ENCODE peak calls at places on chromosomes 3 and 15, in four cellular contexts. I, T, W and G are unnamed samples.

GRCh38 chr3:88921986-88922385 is 185.4 kb upstream of the EPHA3 start:
- DNase-seq in I (no peak), T (no peak), W (no peak), G (no peak)

GRCh38 chr3:32428092-32429068 is 36.7 kb downstream of the CMTM7 start:
- DNase-seq in I (no peak), T (no peak), W (no peak), G (no peak)

GRCh38 chr3:94050546-94050945 is 12.2 kb downstream of the DHFR2 start:
- DNase-seq in I (no peak), T (no peak), W (no peak), G (no peak)

GRCh38 chr3:50189274-50189673 is 2.1 kb upstream of the GNAT1 start:
- DNase-seq in I (peak), T (no peak), W (peak), G (peak)

GRCh38 chr15:65208656-65209055 is 2.6 kb downstream of the CILP start:
- DNase-seq in I (no peak), T (no peak), W (no peak), G (no peak)

GRCh38 chr3:160278210-160278609 is 53.0 kb downstream of the C3orf80 start:
- DNase-seq in I (no peak), T (no peak), W (no peak), G (no peak)

GRCh38 chr3:12934431-12934830 is 93.1 kb upstream of the RPL32 start:
- DNase-seq in I (no peak), T (no peak), W (no peak), G (no peak)

GRCh38 chr3:58293516-58293915 is 12.5 kb upstream of the RPP14 start:
- DNase-seq in I (no peak), T (no peak), W (no peak), G (no peak)

GRCh38 chr15:43293402-43293801 is 26.7 kb upstream of the TGM5 start:
- DNase-seq in I (peak), T (no peak), W (peak), G (no peak)

GRCh38 chr3:119580148-119580760 is 962 bp downstream of the ADPRH start:
- DNase-seq in I (no peak), T (no peak), W (no peak), G (peak)

GRCh38 chr15:75167588-75168076 is 34.0 kb upstream of the C15orf39 start:
- DNase-seq in I (no peak), T (no peak), W (peak), G (no peak)

GRCh38 chr3:127074900-127075360 is 92.0 kb downstream of the PLXNA1 start:
- DNase-seq in I (no peak), T (peak), W (no peak), G (no peak)

GRCh38 chr3:173410836-173411235 is 13.3 kb downstream of the NLGN1 start:
- DNase-seq in I (no peak), T (no peak), W (no peak), G (no peak)

GRCh38 chr3:97510795-97511194 is 253.8 kb upstream of the ARL6 start:
- DNase-seq in I (no peak), T (no peak), W (no peak), G (no peak)

GRCh38 chr3:13385373-13385965 is 34.7 kb downstream of the NUP210 start:
- DNase-seq in I (no peak), T (no peak), W (no peak), G (no peak)

GRCh38 chr15:85571780-85572179 is 191.4 kb downstream of the AKAP13 start:
- DNase-seq in I (no peak), T (no peak), W (no peak), G (no peak)

GRCh38 chr15:52137432-52138357 is 25.1 kb upstream of the BCL2L10 start:
- DNase-seq in I (peak), T (no peak), W (peak), G (no peak)

GRCh38 chr3:114318295-114318694 is 24.5 kb downstream of the TIGIT start:
- DNase-seq in I (no peak), T (no peak), W (no peak), G (no peak)

GRCh38 chr3:133992385-133992784 is 37.3 kb downstream of the SLCO2A1 start:
- DNase-seq in I (no peak), T (no peak), W (no peak), G (no peak)

DNA sequence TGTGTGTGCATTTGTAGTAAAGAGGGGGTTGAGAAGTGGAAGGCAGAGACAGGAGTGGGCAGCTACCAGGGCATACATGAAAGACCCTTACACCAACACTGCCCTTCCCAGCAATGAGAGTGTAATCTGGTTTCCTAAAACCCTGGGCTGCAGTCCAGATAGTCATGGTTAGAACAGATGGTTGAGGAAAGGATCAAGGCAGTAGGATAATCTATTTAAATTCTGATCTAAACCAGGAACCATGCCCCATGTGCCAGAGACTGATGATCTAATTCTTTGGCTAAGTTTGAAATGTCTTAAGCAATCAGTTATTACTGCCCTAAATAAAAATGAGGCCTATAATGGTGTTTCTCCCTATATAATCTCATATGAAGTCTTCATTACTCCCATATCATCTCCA is 59.6 kb downstream of the PRTG start:
- DNase-seq in I (no peak), T (no peak), W (no peak), G (no peak)
- TF ChIP-seq JUNB in I (no peak), T (no peak), W (no peak), G (no peak)

GRCh38 chr15:70269991-70270751 is 172.5 kb upstream of the TLE3 start:
- DNase-seq in I (no peak), T (no peak), W (no peak), G (no peak)
- TF ChIP-seq CHD4 in I (no peak), T (no peak), W (no peak), G (no peak)

GRCh38 chr15:91940466-91941381 is 87.2 kb downstream of the SLCO3A1 start:
- DNase-seq in I (no peak), T (no peak), W (no peak), G (no peak)

GRCh38 chr15:91941871-91942270 is 88.4 kb downstream of the SLCO3A1 start:
- DNase-seq in I (no peak), T (no peak), W (no peak), G (no peak)

GRCh38 chr15:91945385-91945784 is 91.9 kb downstream of the SLCO3A1 start:
- DNase-seq in I (no peak), T (no peak), W (no peak), G (no peak)

GRCh38 chr15:91944334-91944733 is 90.8 kb downstream of the SLCO3A1 start:
- DNase-seq in I (no peak), T (no peak), W (no peak), G (no peak)

DNA sequence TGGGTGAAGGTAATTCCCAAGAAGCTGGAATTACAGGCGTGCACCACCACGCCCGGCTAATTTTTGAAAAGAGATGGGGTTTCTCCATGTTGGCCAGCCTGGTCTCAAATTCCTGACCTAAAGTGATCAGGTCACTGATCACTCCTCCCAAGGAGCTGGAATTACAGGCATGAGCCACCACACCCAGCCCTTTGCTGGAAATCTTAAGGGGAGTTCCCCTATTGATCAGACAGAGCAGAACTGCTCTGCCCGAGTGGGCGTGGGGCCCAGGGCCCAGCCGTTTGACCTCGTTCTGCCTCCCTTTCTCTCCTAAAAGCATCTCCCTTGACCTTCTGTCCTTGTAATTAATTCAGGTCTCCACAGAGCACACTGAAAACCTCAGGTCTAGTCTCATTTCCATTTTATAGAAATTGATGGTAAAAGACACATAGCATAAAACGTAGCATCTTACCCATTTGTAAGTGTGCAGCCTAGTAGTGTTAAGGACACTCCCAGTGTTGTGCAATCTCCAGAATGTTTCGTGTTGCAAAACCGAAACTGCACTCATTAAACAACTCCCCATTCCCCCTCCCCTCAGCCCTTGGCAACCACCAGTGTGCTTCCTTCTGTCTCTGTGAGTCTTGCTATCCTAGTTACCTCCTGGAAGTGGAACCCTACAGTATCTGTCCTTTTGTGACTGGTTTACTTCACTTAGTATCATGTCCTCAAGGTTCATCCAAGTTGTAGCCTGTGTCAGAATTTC is 89.3 kb downstream of the SLCO3A1 start:
- DNase-seq in I (peak), T (no peak), W (no peak), G (peak)
- TF ChIP-seq JUNB in I (no peak), T (no peak), W (no peak), G (no peak)

GRCh38 chr3:141877911-141878310 is 1.5 kb downstream of the ATP1B3 start:
- DNase-seq in I (no peak), T (no peak), W (no peak), G (peak)
- TF ChIP-seq CHD4 in I (no peak), T (no peak), W (no peak), G (no peak)